ENCODE peak calls at places on chromosomes 6 and 20, in seven cellular contexts. R is neural crest cell, O is GM23338, N is Panc1, E is WERI-Rb-1, D is Caco-2, L is colonic mucosa. K is an unnamed sample.

GRCh38 chr6:140602431-140602836 is 1228.0 kb upstream of the CITED2 start:
- DNase-seq in R (no peak), O (no peak), N (no peak), E (peak; percentile 12), D (no peak), L (no peak), K (no peak)

GRCh38 chr20:35002426-35003210 is 47.0 kb downstream of the MYH7B start:
- DNase-seq in R (no peak), O (no peak), N (no peak), E (no peak), D (no peak), L (no peak), K (no peak)

GRCh38 chr6:136378888-136379287 is 89.2 kb upstream of the BCLAF1 start:
- DNase-seq in R (no peak), O (peak; percentile 19), N (no peak), E (no peak), D (no peak), L (no peak), K (no peak)

GRCh38 chr20:17648306-17648646 is 33.8 kb downstream of the RRBP1 start:
- DNase-seq in R (no peak), O (no peak), N (no peak), E (no peak), D (no peak), L (no peak), K (no peak)

GRCh38 chr6:36615018-36615761 is 21.0 kb downstream of the SRSF3 start:
- DNase-seq in R (peak; percentile 42), O (peak; percentile 81), N (no peak), E (peak; percentile 45), D (peak; percentile 68), L (peak; percentile 40), K (no peak)

GRCh38 chr6:32984639-32985389 is 16.4 kb downstream of the BRD2 start:
- DNase-seq in R (peak; percentile 86), O (peak; percentile 97), N (peak; percentile 76), E (peak; percentile 96), D (peak; percentile 84), L (peak; percentile 97), K (peak; percentile 85)

GRCh38 chr6:32819729-32820128 is 2.9 kb upstream of the HLA-DOB start:
- DNase-seq in R (no peak), O (no peak), N (no peak), E (no peak), D (no peak), L (no peak), K (no peak)

GRCh38 chr20:61733891-61734732 is 331.6 kb downstream of the TAF4 start:
- DNase-seq in R (no peak), O (no peak), N (no peak), E (no peak), D (no peak), L (no peak), K (no peak)

GRCh38 chr6:135423649-135424128 is 73.9 kb downstream of the AHI1 start:
- DNase-seq in R (no peak), O (peak; percentile 63), N (no peak), E (no peak), D (peak; percentile 37), L (no peak), K (no peak)

GRCh38 chr20:23090147-23090546 is 4.0 kb upstream of the CD93 start:
- DNase-seq in R (no peak), O (peak; percentile 37), N (no peak), E (no peak), D (no peak), L (no peak), K (no peak)

GRCh38 chr20:19515074-19515473 is 243.0 kb upstream of the RIN2 start:
- DNase-seq in R (no peak), O (no peak), N (no peak), E (no peak), D (no peak), L (no peak), K (no peak)

GRCh38 chr6:163494279-163494727 is 79.8 kb downstream of the QKI start:
- DNase-seq in R (no peak), O (no peak), N (no peak), E (no peak), D (no peak), L (no peak), K (no peak)

GRCh38 chr20:52201395-52201794 is 9.8 kb upstream of the ZFP64 start:
- DNase-seq in R (no peak), O (no peak), N (no peak), E (no peak), D (no peak), L (no peak), K (no peak)

GRCh38 chr6:135183532-135184440 is 2.7 kb downstream of the MYB start:
- DNase-seq in R (peak; percentile 29), O (peak; percentile 93), N (peak; percentile 62), E (peak; percentile 67), D (peak; percentile 72), L (peak; percentile 90), K (no peak)

GRCh38 chr20:9408422-9409300 is 105.7 kb upstream of the LAMP5 start:
- DNase-seq in R (no peak), O (no peak), N (no peak), E (no peak), D (no peak), L (no peak), K (no peak)

GRCh38 chr6:13487122-13488014 is at the start of gene GFOD1:
- DNase-seq in R (peak; percentile 70), O (peak; percentile 86), N (no peak), E (peak; percentile 95), D (peak; percentile 82), L (peak; percentile 90), K (peak; percentile 78)
- TF ChIP-seq CTCF in R (peak; percentile 52), O (no peak), N (peak; percentile 39), E (no peak), D (peak; percentile 14), L (no peak), K (no peak)

GRCh38 chr20:50224553-50225255 is 34.1 kb downstream of the CEBPB start:
- DNase-seq in R (no peak), O (peak; percentile 47), N (no peak), E (no peak), D (peak; percentile 47), L (peak; percentile 41), K (no peak)
- TF ChIP-seq CTCF in R (no peak), O (peak; percentile 38), N (no peak), E (no peak), D (peak; percentile 14), L (no peak), K (no peak)

GRCh38 chr6:27791182-27791939 is 120.8 kb downstream of the OR2B2 start:
- DNase-seq in R (peak; percentile 56), O (peak; percentile 82), N (peak; percentile 88), E (peak; percentile 84), D (peak; percentile 80), L (peak; percentile 53), K (no peak)
- TF ChIP-seq CTCF in R (no peak), O (no peak), N (no peak), E (no peak), D (no peak), L (no peak), K (no peak)

GRCh38 chr6:14517536-14518105 is 400.0 kb downstream of the CD83 start:
- DNase-seq in R (no peak), O (no peak), N (no peak), E (no peak), D (no peak), L (no peak), K (no peak)

GRCh38 chr6:14513726-14514125 is 396.2 kb downstream of the CD83 start:
- DNase-seq in R (no peak), O (no peak), N (no peak), E (no peak), D (no peak), L (no peak), K (no peak)

GRCh38 chr6:14520029-14520428 is 402.5 kb downstream of the CD83 start:
- DNase-seq in R (no peak), O (no peak), N (no peak), E (no peak), D (no peak), L (no peak), K (no peak)

GRCh38 chr6:14518515-14519217 is 401.1 kb downstream of the CD83 start:
- DNase-seq in R (no peak), O (no peak), N (no peak), E (peak; percentile 51), D (no peak), L (no peak), K (no peak)

DNA sequence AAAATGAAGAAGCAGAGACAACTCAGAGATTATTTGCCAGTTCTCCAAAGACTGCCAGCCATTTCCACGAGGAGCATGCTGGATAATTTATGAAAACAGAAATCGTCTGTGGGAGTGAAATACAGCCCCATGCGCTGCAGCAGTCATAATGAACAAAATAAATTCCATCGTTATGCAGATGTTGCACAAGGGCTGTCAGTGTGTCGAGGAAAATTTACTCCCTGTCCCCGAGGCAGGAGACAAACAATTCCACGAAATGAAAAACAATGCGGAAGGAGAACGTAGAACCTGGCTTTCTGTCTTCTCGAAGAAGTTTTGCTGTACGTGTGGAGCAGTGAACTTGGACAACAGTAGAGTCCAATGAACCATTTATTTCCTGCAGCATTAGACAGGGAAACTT is 399.4 kb downstream of the CD83 start:
- DNase-seq in R (no peak), O (no peak), N (no peak), E (no peak), D (no peak), L (no peak), K (no peak)
- TF ChIP-seq CTCF in R (no peak), O (no peak), N (no peak), E (no peak), D (no peak), L (no peak), K (no peak)

K was measured in mesothelial cell of epicardium.